ENCODE peak calls at places on chromosomes 16 and 17, in seven cellular contexts. C, J, H, S, U, D and E are unnamed samples.

GRCh38 chr16:24771132-24771778 is 41.8 kb downstream of the TNRC6A start:
- DNase-seq in C (no peak), J (no peak), H (no peak), S (no peak), U (peak; percentile 51), D (peak; percentile 27), E (no peak)

GRCh38 chr17:1997587-1998425 is 27.3 kb downstream of the RTN4RL1 start:
- DNase-seq in C (no peak), J (no peak), H (no peak), S (peak; percentile 78), U (no peak), D (no peak), E (no peak)

GRCh38 chr17:2517539-2517938 is 5.9 kb upstream of the METTL16 start:
- DNase-seq in C (peak; percentile 3), J (no peak), H (no peak), S (no peak), U (no peak), D (no peak), E (no peak)

GRCh38 chr16:76639685-76640289 is 362.6 kb downstream of the CNTNAP4 start:
- DNase-seq in C (no peak), J (no peak), H (peak; percentile 16), S (peak; percentile 58), U (peak; percentile 0), D (no peak), E (no peak)

GRCh38 chr17:49465352-49465751 is 29.7 kb upstream of the NGFR start:
- DNase-seq in C (no peak), J (no peak), H (no peak), S (no peak), U (no peak), D (no peak), E (no peak)

GRCh38 chr16:46658925-46659324 is 30.1 kb downstream of the VPS35 start:
- DNase-seq in C (no peak), J (no peak), H (no peak), S (no peak), U (no peak), D (no peak), E (peak; percentile 56)

GRCh38 chr17:82985973-82986372 is 93.4 kb upstream of the METRNL start:
- DNase-seq in C (no peak), J (no peak), H (peak; percentile 24), S (peak; percentile 71), U (peak; percentile 64), D (no peak), E (peak; percentile 54)

GRCh38 chr16:2428051-2428786 is 1.0 kb upstream of the CCNF start:
- DNase-seq in C (peak; percentile 67), J (no peak), H (no peak), S (peak; percentile 64), U (peak; percentile 26), D (peak; percentile 32), E (peak; percentile 76)

GRCh38 chr16:70523621-70524405 is at the start of gene SF3B3:
- DNase-seq in C (peak; percentile 75), J (no peak), H (no peak), S (peak; percentile 74), U (no peak), D (peak; percentile 17), E (peak; percentile 78)

GRCh38 chr16:52309761-52310416 is 237.1 kb downstream of the TOX3 start:
- DNase-seq in C (no peak), J (no peak), H (no peak), S (no peak), U (no peak), D (no peak), E (no peak)

GRCh38 chr16:87854053-87854906 is 15.0 kb downstream of the SLC7A5 start:
- DNase-seq in C (no peak), J (no peak), H (no peak), S (no peak), U (no peak), D (peak; percentile 61), E (no peak)

GRCh38 chr16:31179153-31179746 is 689 bp upstream of the FUS start:
- DNase-seq in C (no peak), J (no peak), H (no peak), S (no peak), U (no peak), D (no peak), E (no peak)

GRCh38 chr16:66846831-66847230 is 2.6 kb downstream of the CA7 start:
- DNase-seq in C (no peak), J (no peak), H (no peak), S (no peak), U (no peak), D (no peak), E (no peak)

GRCh38 chr16:17518441-17518840 is 47.7 kb upstream of the XYLT1 start:
- DNase-seq in C (no peak), J (no peak), H (no peak), S (no peak), U (peak; percentile 97), D (peak; percentile 79), E (no peak)

GRCh38 chr17:70123193-70123592 is 46.1 kb upstream of the KCNJ2 start:
- DNase-seq in C (no peak), J (no peak), H (no peak), S (no peak), U (no peak), D (no peak), E (no peak)

GRCh38 chr16:85460252-85460982 is 152.7 kb upstream of the GSE1 start:
- DNase-seq in C (no peak), J (no peak), H (no peak), S (no peak), U (no peak), D (no peak), E (no peak)

GRCh38 chr17:13323990-13324389 is 277.7 kb downstream of the HS3ST3A1 start:
- DNase-seq in C (no peak), J (no peak), H (no peak), S (no peak), U (peak; percentile 66), D (no peak), E (no peak)

GRCh38 chr17:55454906-55455474 is 33.4 kb upstream of the MMD start:
- DNase-seq in C (no peak), J (peak; percentile 84), H (peak; percentile 45), S (no peak), U (peak; percentile 60), D (peak; percentile 88), E (no peak)

GRCh38 chr16:85347213-85347591 is 234.9 kb upstream of the CIBAR2 start:
- DNase-seq in C (no peak), J (no peak), H (no peak), S (peak; percentile 60), U (no peak), D (no peak), E (no peak)

GRCh38 chr17:72273301-72274056 is 152.7 kb downstream of the SOX9 start:
- DNase-seq in C (no peak), J (no peak), H (no peak), S (no peak), U (no peak), D (no peak), E (no peak)

DNA sequence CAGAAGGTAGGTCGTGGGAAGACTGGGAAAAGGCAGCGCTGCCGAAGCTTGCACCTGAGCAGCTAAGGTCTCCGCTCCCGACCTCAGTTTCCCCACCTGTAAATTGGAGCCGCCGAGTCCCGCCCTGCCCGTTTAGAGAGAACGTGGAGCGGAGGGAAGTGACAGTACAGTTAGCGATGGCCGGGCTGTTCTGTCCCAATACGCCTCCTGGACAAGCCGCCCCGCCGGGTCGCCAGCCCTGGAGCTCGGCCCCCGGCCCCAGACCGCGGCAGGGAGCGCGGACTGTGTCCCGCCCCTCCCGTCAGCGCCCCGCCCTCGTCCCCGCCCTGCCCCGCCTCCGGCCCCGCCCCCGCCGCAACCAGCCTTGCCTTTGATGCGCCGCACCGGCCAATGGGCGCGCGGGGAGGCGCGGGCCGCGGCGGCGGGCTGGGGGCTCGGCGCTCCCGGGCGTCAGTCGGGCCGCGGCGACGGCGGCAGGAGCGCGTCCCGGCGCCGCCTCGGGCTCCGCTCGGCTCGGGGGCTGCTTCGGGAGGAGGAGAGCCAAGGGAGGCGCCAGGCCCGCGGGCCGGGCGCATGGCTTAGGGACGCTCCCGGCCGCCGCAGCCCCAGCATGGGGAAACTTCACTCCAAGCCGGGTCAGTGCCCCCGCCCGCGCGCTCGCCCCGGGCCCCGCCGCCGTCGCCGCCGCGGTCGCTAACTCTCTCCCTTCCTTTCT is at the start of gene NKD1:
- DNase-seq in C (peak; percentile 86), J (no peak), H (no peak), S (peak; percentile 95), U (peak; percentile 34), D (no peak), E (peak; percentile 96)
- TF ChIP-seq CTCF in C (no peak), J (no peak), H (no peak), S (no peak), U (no peak), D (no peak), E (no peak)

GRCh38 chr16:82368041-82368440 is 198.0 kb upstream of the MPHOSPH6 start:
- DNase-seq in C (no peak), J (peak; percentile 2), H (no peak), S (peak; percentile 52), U (peak; percentile 23), D (no peak), E (peak; percentile 44)
- TF ChIP-seq CTCF in C (no peak), J (peak; percentile 63), H (peak; percentile 25), S (peak; percentile 44), U (peak; percentile 8), D (peak; percentile 44), E (no peak)

DNA sequence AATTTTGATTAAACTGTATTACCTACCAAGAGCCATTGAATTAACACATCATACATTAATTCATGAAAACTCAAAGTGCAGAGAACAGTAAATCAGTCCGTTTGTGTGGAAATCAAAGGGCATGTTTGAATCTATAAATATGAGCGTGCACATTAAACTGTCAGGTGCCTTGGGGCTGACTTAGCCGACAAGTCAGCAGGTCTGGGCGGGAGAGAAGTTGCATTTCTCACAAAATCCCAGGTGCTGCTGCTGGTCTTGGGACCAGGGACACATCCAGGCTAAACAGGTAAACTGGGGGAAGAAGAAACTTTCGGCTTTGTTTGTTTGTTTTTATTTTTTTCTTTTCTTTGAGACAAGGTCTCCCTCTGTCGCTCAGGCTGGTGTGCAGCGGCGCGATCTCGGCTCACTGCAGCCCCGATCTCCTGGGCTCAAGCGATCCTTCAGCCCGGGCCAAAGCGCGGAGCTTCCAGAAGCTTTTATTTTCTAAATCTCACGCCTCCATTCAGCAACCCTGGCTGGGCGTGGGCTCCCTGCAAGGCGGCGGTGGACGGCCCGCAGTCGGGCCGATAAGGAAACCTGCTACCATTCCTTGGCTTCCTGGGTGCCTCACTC is 213.9 kb downstream of the MRTFB start:
- DNase-seq in C (peak; percentile 86), J (peak; percentile 23), H (peak; percentile 29), S (peak; percentile 86), U (no peak), D (peak; percentile 61), E (no peak)
- TF ChIP-seq CTCF in C (no peak), J (peak; percentile 42), H (peak; percentile 49), S (peak; percentile 44), U (peak; percentile 34), D (peak; percentile 53), E (peak; percentile 58)

GRCh38 chr16:4411684-4412083 is 4.7 kb downstream of the CORO7 start:
- DNase-seq in C (peak; percentile 86), J (no peak), H (no peak), S (no peak), U (no peak), D (no peak), E (no peak)

GRCh38 chr16:4407543-4408322 is 8.7 kb downstream of the CORO7 start:
- DNase-seq in C (peak; percentile 86), J (no peak), H (no peak), S (no peak), U (peak; percentile 77), D (peak; percentile 86), E (no peak)

GRCh38 chr16:4408323-4408690 is 8.1 kb downstream of the CORO7 start:
- DNase-seq in C (no peak), J (no peak), H (no peak), S (no peak), U (no peak), D (no peak), E (no peak)

GRCh38 chr16:4410335-4411075 is 5.9 kb downstream of the CORO7 start:
- DNase-seq in C (peak; percentile 91), J (no peak), H (peak; percentile 94), S (no peak), U (peak; percentile 91), D (peak; percentile 93), E (no peak)

GRCh38 chr16:4409081-4409932 is 7.1 kb downstream of the CORO7 start:
- DNase-seq in C (no peak), J (no peak), H (no peak), S (no peak), U (no peak), D (no peak), E (peak; percentile 28)
- TF ChIP-seq CTCF in C (no peak), J (no peak), H (peak; percentile 23), S (peak; percentile 25), U (no peak), D (peak; percentile 54), E (no peak)